ENCODE peak calls at places on chromosome 1, in eight cellular contexts. N is brain microvascular endothelial cell, M is keratinocyte, D is colonic mucosa, I is heart left ventricle, J is fibroblast of lung, B is mammary epithelial cell, K is aorta. P is an unnamed sample. For H3K36me3, the result is how much of the 10 kb centered on the place peaks cover.

GRCh38 chr1:87370519-87370918 is 41.8 kb downstream of the LMO4 start:
- DNase-seq in N (no peak), M (no peak), D (no peak), I (no peak), J (no peak), B (no peak), K (no peak), P (no peak)

GRCh38 chr1:178874966-178875365 is 4.1 kb upstream of the ANGPTL1 start:
- DNase-seq in N (no peak), M (no peak), D (no peak), I (no peak), J (no peak), B (no peak), K (no peak), P (no peak)

GRCh38 chr1:40868051-40868723 is 6.0 kb upstream of the CITED4 start:
- DNase-seq in N (peak), M (no peak), D (no peak), I (no peak), J (peak), B (peak), K (no peak), P (peak)

GRCh38 chr1:102550729-102551384 is 554.1 kb upstream of the OLFM3 start:
- DNase-seq in N (peak), M (no peak), D (no peak), I (no peak), J (no peak), B (peak), K (no peak), P (no peak)

GRCh38 chr1:52904590-52905375 is 16.8 kb downstream of the ECHDC2 start:
- DNase-seq in N (peak), M (no peak), D (no peak), I (peak), J (peak), B (no peak), K (no peak), P (no peak)

GRCh38 chr1:46133181-46133658 is 791 bp upstream of the PIK3R3 start:
- DNase-seq in N (no peak), M (no peak), D (no peak), I (peak), J (no peak), B (no peak), K (no peak), P (no peak)

GRCh38 chr1:33377013-33377412 is 53.9 kb downstream of the PHC2 start:
- DNase-seq in N (no peak), M (no peak), D (no peak), I (no peak), J (no peak), B (peak), K (no peak), P (no peak)

GRCh38 chr1:909861-910310 is 13.8 kb upstream of the SAMD11 start:
- DNase-seq in N (no peak), M (no peak), D (no peak), I (peak), J (no peak), B (no peak), K (peak), P (no peak)

GRCh38 chr1:97013904-97014303 is 292.3 kb downstream of the PTBP2 start:
- DNase-seq in N (peak), M (no peak), D (no peak), I (no peak), J (peak), B (peak), K (no peak), P (no peak)

GRCh38 chr1:94901841-94902240 is 25.1 kb downstream of the CNN3 start:
- DNase-seq in N (no peak), M (no peak), D (no peak), I (no peak), J (peak), B (no peak), K (no peak), P (no peak)

GRCh38 chr1:42936309-42937078 is 22.2 kb downstream of the SLC2A1 start:
- DNase-seq in N (no peak), M (peak), D (peak), I (no peak), J (peak), B (peak), K (peak), P (peak)

GRCh38 chr1:38502772-38503171 is 356.8 kb downstream of the RRAGC start:
- DNase-seq in N (no peak), M (no peak), D (no peak), I (no peak), J (no peak), B (no peak), K (no peak), P (no peak)

GRCh38 chr1:196229546-196229945 is 378.7 kb downstream of the KCNT2 start:
- DNase-seq in N (no peak), M (no peak), D (no peak), I (no peak), J (no peak), B (no peak), K (no peak), P (no peak)

GRCh38 chr1:65265296-65266271 is 43.8 kb upstream of the DNAJC6 start:
- DNase-seq in N (peak), M (no peak), D (peak), I (peak), J (peak), B (peak), K (peak), P (no peak)

GRCh38 chr1:225961659-225962439 is 20.8 kb upstream of the LEFTY2 start:
- DNase-seq in N (no peak), M (no peak), D (no peak), I (no peak), J (no peak), B (no peak), K (no peak), P (no peak)

GRCh38 chr1:170271430-170271829 is 125.7 kb downstream of the NTMT2 start:
- DNase-seq in N (no peak), M (no peak), D (no peak), I (no peak), J (no peak), B (no peak), K (no peak), P (no peak)

GRCh38 chr1:15510611-15511405 is 13.2 kb downstream of the CASP9 start:
- DNase-seq in N (no peak), M (no peak), D (no peak), I (no peak), J (no peak), B (no peak), K (peak), P (no peak)

GRCh38 chr1:54867717-54868057 is 19.3 kb downstream of the DHCR24 start:
- DNase-seq in N (no peak), M (no peak), D (no peak), I (no peak), J (no peak), B (no peak), K (no peak), P (no peak)

GRCh38 chr1:2236695-2237677 is 8.9 kb downstream of the SKI start:
- DNase-seq in N (no peak), M (no peak), D (no peak), I (peak), J (no peak), B (no peak), K (no peak), P (no peak)

GRCh38 chr1:2073382-2074230 is 23.4 kb downstream of the PRKCZ start:
- DNase-seq in N (peak), M (no peak), D (no peak), I (peak), J (peak), B (no peak), K (no peak), P (no peak)

GRCh38 chr1:246533371-246533905 is 26.4 kb upstream of the SMYD3 start:
- DNase-seq in N (no peak), M (no peak), D (no peak), I (no peak), J (no peak), B (no peak), K (no peak), P (no peak)

GRCh38 chr1:33312413-33312749 is 8.5 kb downstream of the A3GALT2 start:
- DNase-seq in N (no peak), M (no peak), D (no peak), I (no peak), J (no peak), B (no peak), K (peak), P (no peak)

GRCh38 chr1:84887261-84887934 is 5.6 kb downstream of the LPAR3 start:
- DNase-seq in N (no peak), M (peak), D (no peak), I (no peak), J (peak), B (peak), K (no peak), P (no peak)

GRCh38 chr1:228891134-228892034 is 156.1 kb downstream of the RHOU start:
- DNase-seq in N (no peak), M (no peak), D (no peak), I (no peak), J (no peak), B (no peak), K (no peak), P (no peak)

GRCh38 chr1:203627819-203628184 is 1.2 kb downstream of the ATP2B4 start:
- DNase-seq in N (no peak), M (no peak), D (peak), I (peak), J (peak), B (peak), K (peak), P (no peak)

GRCh38 chr1:176206006-176206960 is 803 bp downstream of the COP1 start:
- DNase-seq in N (peak), M (no peak), D (peak), I (peak), J (peak), B (peak), K (peak), P (no peak)

GRCh38 chr1:228029281-228029680 is 22.5 kb downstream of the WNT3A start:
- DNase-seq in N (no peak), M (no peak), D (no peak), I (peak), J (no peak), B (no peak), K (peak), P (no peak)

GRCh38 chr1:227729881-227730629 is 5.0 kb downstream of the JMJD4 start:
- DNase-seq in N (peak), M (no peak), D (peak), I (no peak), J (peak), B (peak), K (peak), P (no peak)

DNA sequence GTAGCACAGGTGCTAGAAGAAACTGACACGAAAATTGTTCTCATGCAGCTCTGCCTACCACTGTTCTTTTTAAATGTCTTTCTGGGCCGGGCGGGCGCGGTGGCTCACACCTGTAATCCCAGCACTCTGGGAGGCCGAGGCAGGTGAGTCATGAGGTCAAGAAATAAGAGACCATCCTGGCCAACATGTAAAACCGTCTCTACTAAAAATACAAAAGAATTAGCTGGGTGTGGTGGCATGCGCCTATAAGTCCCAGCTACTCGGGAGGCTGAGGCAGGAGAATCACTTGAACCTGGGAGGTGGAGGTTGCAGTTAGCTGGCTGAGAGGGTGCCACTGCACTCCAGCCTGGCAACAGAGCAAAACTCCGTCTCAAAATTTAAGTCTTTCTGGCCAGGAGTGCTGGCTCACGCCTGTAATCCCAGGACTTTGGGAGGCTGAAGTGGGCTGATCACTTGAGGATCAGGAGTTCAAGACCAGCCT is 947 bp upstream of the RIT1 start:
- DNase-seq in N (no peak), M (no peak), D (peak), I (no peak), J (no peak), B (peak), K (no peak), P (no peak)
- H3K36me3 ChIP-seq in N (half or more), M (under half), D (under half), I (half or more), J (under half), B (under half), K (under half), P (under half)

DNA sequence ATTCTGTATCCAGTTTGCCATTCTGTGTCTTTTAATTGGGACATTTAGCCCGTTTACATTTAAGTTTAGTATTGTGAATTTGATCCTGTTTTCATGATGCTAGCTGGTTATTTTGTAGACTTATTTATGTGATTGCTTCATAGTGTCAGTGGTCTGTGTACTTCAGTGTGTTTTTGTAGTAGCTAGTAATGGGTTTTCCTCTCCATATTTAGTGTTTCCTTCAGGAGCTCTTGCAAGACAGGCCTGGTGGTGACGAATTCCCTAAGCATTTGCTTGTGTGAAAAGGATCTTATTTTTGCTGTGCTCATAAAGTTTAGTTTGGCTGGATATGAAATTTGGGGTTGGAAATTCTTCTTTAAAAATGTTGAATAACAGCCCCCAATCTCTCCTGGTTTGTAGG is 69.2 kb upstream of the PDC start:
- DNase-seq in N (peak), M (no peak), D (no peak), I (no peak), J (peak), B (no peak), K (no peak), P (no peak)
- H3K36me3 ChIP-seq in N (under half), M (under half), D (under half), I (under half), J (under half), B (under half), K (under half), P (under half)

GRCh38 chr1:173948594-173948993 is 31.5 kb upstream of the SERPINC1 start:
- DNase-seq in N (no peak), M (no peak), D (no peak), I (no peak), J (no peak), B (no peak), K (no peak), P (no peak)
- H3K36me3 ChIP-seq in N (half or more), M (under half), D (under half), I (half or more), J (under half), B (under half), K (under half), P (under half)

GRCh38 chr1:205152505-205152904 is 30.7 kb upstream of the RBBP5 start:
- DNase-seq in N (no peak), M (no peak), D (no peak), I (no peak), J (no peak), B (no peak), K (no peak), P (no peak)

GRCh38 chr1:205161071-205161470 is 39.3 kb upstream of the RBBP5 start:
- DNase-seq in N (no peak), M (no peak), D (no peak), I (no peak), J (no peak), B (no peak), K (no peak), P (no peak)

GRCh38 chr1:205162301-205162700 is 40.5 kb upstream of the RBBP5 start:
- DNase-seq in N (no peak), M (no peak), D (no peak), I (no peak), J (no peak), B (no peak), K (no peak), P (no peak)

GRCh38 chr1:205158048-205158616 is 36.4 kb upstream of the RBBP5 start:
- DNase-seq in N (no peak), M (no peak), D (no peak), I (no peak), J (no peak), B (no peak), K (no peak), P (no peak)
- H3K36me3 ChIP-seq in N (under half), M (under half), D (under half), I (half or more), J (under half), B (under half), K (under half), P (under half)

GRCh38 chr1:70979313-70979712 is 68.3 kb downstream of the PTGER3 start:
- DNase-seq in N (no peak), M (no peak), D (no peak), I (no peak), J (no peak), B (no peak), K (no peak), P (no peak)

GRCh38 chr1:70980361-70980760 is 67.3 kb downstream of the PTGER3 start:
- DNase-seq in N (no peak), M (no peak), D (no peak), I (no peak), J (no peak), B (no peak), K (no peak), P (no peak)

GRCh38 chr1:70978623-70979022 is 69.0 kb downstream of the PTGER3 start:
- DNase-seq in N (no peak), M (no peak), D (no peak), I (no peak), J (no peak), B (no peak), K (no peak), P (no peak)

GRCh38 chr1:70979879-70980278 is 67.7 kb downstream of the PTGER3 start:
- DNase-seq in N (no peak), M (no peak), D (no peak), I (no peak), J (no peak), B (no peak), K (no peak), P (no peak)

DNA sequence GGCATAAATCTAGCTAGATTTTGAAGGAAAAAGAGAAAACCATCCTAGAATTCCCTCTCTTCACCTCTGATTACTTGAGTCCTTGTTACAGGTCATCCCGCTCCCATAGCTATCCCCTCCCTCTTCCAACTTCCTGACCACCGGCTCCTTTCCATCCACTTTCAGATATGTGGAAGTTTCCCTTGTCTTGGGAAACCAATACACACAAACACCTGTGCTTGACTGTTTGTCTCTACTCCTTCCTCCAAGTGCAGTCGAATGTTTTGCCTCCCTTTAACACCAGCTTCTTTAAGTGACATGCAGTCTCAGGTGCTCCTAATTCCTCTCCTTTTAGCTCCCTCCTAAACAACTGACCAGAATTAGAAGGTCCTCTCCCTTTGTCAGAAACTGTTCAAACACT is 70.0 kb downstream of the PTGER3 start:
- DNase-seq in N (no peak), M (no peak), D (no peak), I (no peak), J (no peak), B (no peak), K (no peak), P (no peak)
- H3K36me3 ChIP-seq in N (under half), M (under half), D (under half), I (under half), J (under half), B (under half), K (under half), P (under half)

P was measured in kidney epithelial cell.